ENCODE peak calls at places on chromosome X, in six cellular contexts. J, U, W, O, I and F are unnamed samples.

GRCh38 chrX:110432831-110433230 is 74.2 kb downstream of the RTL9 start:
- DNase-seq in J (no peak), U (no peak), W (no peak), O (peak), I (no peak), F (no peak)

GRCh38 chrX:153900806-153901752 is 3.4 kb upstream of the AVPR2 start:
- DNase-seq in J (peak), U (peak), W (peak), O (peak), I (peak), F (no peak)

GRCh38 chrX:120514236-120514635 is 45.1 kb upstream of the LAMP2 start:
- DNase-seq in J (no peak), U (peak), W (peak), O (no peak), I (peak), F (no peak)

GRCh38 chrX:13212191-13212651 is 107.6 kb downstream of the ATXN3L start:
- DNase-seq in J (no peak), U (no peak), W (no peak), O (peak), I (no peak), F (no peak)

GRCh38 chrX:135489542-135489941 is 30.9 kb upstream of the INTS6L start:
- DNase-seq in J (no peak), U (no peak), W (no peak), O (no peak), I (no peak), F (no peak)

GRCh38 chrX:119605398-119605738 is 856 bp downstream of the NKRF start:
- DNase-seq in J (no peak), U (peak), W (no peak), O (no peak), I (no peak), F (no peak)

GRCh38 chrX:107701493-107702121 is 73.3 kb downstream of the PRPS1 start:
- DNase-seq in J (no peak), U (no peak), W (no peak), O (no peak), I (peak), F (no peak)

GRCh38 chrX:46838974-46839480 is 2.2 kb downstream of the RP2 start:
- DNase-seq in J (no peak), U (no peak), W (no peak), O (no peak), I (no peak), F (no peak)

GRCh38 chrX:119399772-119400101 is 601 bp downstream of the SLC25A43 start:
- DNase-seq in J (no peak), U (no peak), W (no peak), O (no peak), I (no peak), F (no peak)

GRCh38 chrX:31093639-31093975 is 21.8 kb upstream of the FTHL17 start:
- DNase-seq in J (no peak), U (no peak), W (no peak), O (no peak), I (no peak), F (no peak)

GRCh38 chrX:134646671-134647070 is 11.6 kb downstream of the PLAC1 start:
- DNase-seq in J (no peak), U (no peak), W (no peak), O (no peak), I (no peak), F (no peak)

GRCh38 chrX:78571849-78572248 is 87.3 kb downstream of the RTL3 start:
- DNase-seq in J (no peak), U (no peak), W (no peak), O (no peak), I (no peak), F (no peak)
- H3K27ac ChIP-seq in J (no peak), U (no peak), W (no peak), O (no peak), I (no peak), F (no peak)

GRCh38 chrX:103794117-103794516 is 17.5 kb downstream of the PLP1 start:
- DNase-seq in J (no peak), U (no peak), W (no peak), O (no peak), I (no peak), F (no peak)
- H3K27ac ChIP-seq in J (no peak), U (no peak), W (no peak), O (no peak), I (peak), F (no peak)

DNA sequence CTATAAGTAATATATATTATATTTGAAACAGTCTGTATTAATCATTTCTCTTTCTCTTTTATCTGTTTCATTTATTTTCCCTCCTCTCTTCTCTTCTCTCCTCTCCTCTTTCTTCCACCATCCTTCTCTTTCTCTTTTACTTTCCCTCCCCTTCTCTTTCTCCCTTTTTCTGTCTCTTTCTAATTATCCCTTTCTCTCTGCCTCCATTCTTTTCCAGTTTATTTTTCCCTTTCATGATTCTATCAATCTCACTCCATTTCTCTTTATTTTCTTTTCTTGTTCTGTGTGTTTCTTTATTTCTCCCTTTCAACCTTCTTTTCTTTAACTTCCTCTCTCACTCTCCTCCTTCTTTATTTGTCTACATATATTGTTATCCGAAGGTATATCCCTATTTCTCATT is 399.8 kb upstream of the POU3F4 start:
- DNase-seq in J (no peak), U (no peak), W (no peak), O (no peak), I (no peak), F (no peak)
- H3K27ac ChIP-seq in J (no peak), U (no peak), W (no peak), O (no peak), I (no peak), F (no peak)

GRCh38 chrX:70454441-70455365 is 10.1 kb downstream of the DLG3 start:
- DNase-seq in J (peak), U (peak), W (peak), O (peak), I (peak), F (peak)

GRCh38 chrX:70456256-70456655 is 11.6 kb downstream of the DLG3 start:
- DNase-seq in J (no peak), U (no peak), W (no peak), O (no peak), I (no peak), F (no peak)

GRCh38 chrX:70455366-70456202 is 10.9 kb downstream of the DLG3 start:
- DNase-seq in J (no peak), U (peak), W (no peak), O (no peak), I (peak), F (no peak)

GRCh38 chrX:70452143-70452733 is 7.6 kb downstream of the DLG3 start:
- DNase-seq in J (peak), U (peak), W (peak), O (peak), I (peak), F (no peak)

DNA sequence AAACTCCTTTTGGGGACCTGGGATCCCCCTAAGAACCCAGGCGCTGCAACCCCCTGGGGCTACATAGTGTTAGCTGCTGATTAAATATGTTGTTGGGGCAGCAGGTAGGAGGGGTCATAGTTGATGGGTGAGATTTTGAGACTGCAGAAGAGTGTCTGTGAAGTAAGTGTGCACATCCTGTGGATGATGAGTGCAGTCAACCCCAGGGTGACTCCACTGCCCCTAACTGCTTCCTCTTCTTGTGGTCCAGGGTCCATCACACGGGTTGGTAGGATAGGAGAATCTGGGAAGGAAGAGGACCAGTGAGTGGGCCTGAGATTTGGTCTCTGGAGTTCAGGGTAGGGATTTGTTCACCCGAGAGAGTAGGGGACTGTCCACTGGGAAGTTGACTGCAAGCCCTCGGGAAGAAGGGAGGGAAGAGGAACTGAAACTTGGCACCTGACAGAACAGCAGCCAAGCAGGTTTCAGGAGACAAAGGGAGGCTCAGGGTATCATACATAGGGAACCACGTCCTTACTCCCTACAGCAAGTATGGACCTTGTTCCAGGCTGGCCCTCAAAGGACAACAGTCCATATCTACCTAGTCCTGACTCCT is 8.5 kb downstream of the DLG3 start:
- DNase-seq in J (no peak), U (no peak), W (no peak), O (no peak), I (no peak), F (no peak)
- H3K27ac ChIP-seq in J (no peak), U (peak), W (no peak), O (no peak), I (no peak), F (no peak)

DNA sequence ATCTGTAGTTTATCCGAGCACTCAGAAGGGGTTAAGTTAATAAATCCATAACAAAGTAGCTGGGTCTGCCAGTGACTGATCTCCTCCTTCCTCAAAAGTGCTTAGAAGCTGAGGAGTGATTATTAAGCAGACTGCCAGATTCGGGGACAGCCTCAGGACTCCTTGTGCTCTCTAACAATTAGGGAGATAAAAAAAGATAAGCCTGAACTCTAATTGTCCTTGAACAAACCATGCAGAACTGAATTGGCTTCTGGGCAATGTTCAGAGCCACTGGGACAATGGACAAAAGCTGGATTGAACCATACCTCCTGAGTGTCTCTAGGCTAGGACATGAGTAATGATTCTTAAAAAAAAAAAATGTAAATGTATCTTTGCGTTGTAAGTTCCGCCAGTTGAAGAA is 22.7 kb upstream of the GRPR start:
- DNase-seq in J (no peak), U (no peak), W (no peak), O (no peak), I (no peak), F (no peak)
- H3K27ac ChIP-seq in J (no peak), U (no peak), W (no peak), O (no peak), I (no peak), F (no peak)